ENCODE peak calls at places on chromosomes 13 and 19, in five cellular contexts. Y is skeletal muscle cell; V is upper lobe of right lung; T is H54; F is CD8-positive, alpha-beta memory T cell. I is an unnamed sample.
A peak's percentile ranks its signal among the peaks of the same experiment; 100 is the strongest.

GRCh38 chr19:16018801-16019551 is 57.3 kb upstream of the TPM4 start:
- DNase-seq in V (peak; percentile 53), T (no peak), F (no peak), Y (no peak), I (no peak)

GRCh38 chr13:54657588-54657987 is 1629.0 kb downstream of the OLFM4 start:
- DNase-seq in F (no peak), T (no peak), V (no peak), Y (no peak), I (no peak)

GRCh38 chr19:5136060-5136855 is 167.3 kb downstream of the KDM4B start:
- DNase-seq in V (no peak), F (no peak), T (no peak), Y (no peak), I (no peak)

GRCh38 chr13:25051065-25051464 is 44.9 kb upstream of the PABPC3 start:
- DNase-seq in F (no peak), T (no peak), V (no peak), Y (no peak), I (no peak)

GRCh38 chr13:79225487-79226232 is 180.4 kb downstream of the RBM26 start:
- DNase-seq in Y (no peak), V (no peak), T (no peak), F (no peak), I (no peak)

GRCh38 chr13:79349011-79349410 is 57.0 kb downstream of the RBM26 start:
- DNase-seq in T (no peak), F (no peak), V (no peak), Y (no peak), I (no peak)

GRCh38 chr19:6092329-6093286 is 17.7 kb downstream of the RFX2 start:
- DNase-seq in T (peak; percentile 76), F (no peak), V (peak; percentile 91), Y (no peak), I (no peak)

GRCh38 chr13:45298206-45298505 is 42.8 kb downstream of the TPT1 start:
- DNase-seq in V (no peak), Y (no peak), F (no peak), T (no peak), I (no peak)

GRCh38 chr19:41324921-41325639 is 15.1 kb downstream of the CCDC97 start:
- DNase-seq in V (peak; percentile 78), F (peak; percentile 47), Y (peak; percentile 79), T (peak; percentile 93), I (no peak)

GRCh38 chr13:111584101-111584500 is 263.7 kb downstream of the TEX29 start:
- DNase-seq in Y (no peak), V (no peak), F (no peak), T (peak; percentile 45), I (no peak)

GRCh38 chr13:31499274-31499673 is 240.1 kb upstream of the RXFP2 start:
- DNase-seq in V (no peak), F (no peak), T (no peak), Y (no peak), I (no peak)

GRCh38 chr13:82480415-82480814 is 1401.9 kb downstream of the SLITRK1 start:
- DNase-seq in Y (no peak), F (no peak), V (no peak), T (no peak), I (no peak)

GRCh38 chr19:8512115-8512967 is 1.6 kb downstream of the ZNF414 start:
- DNase-seq in F (no peak), V (peak; percentile 72), Y (no peak), T (peak; percentile 58), I (no peak)

GRCh38 chr19:14495678-14496028 is 274 bp downstream of the GIPC1 start:
- DNase-seq in V (no peak), Y (no peak), F (no peak), T (no peak), I (no peak)

GRCh38 chr19:47228937-47229673 is 1.9 kb downstream of the BBC3 start:
- DNase-seq in Y (no peak), T (no peak), V (peak; percentile 67), F (peak; percentile 37), I (no peak)

GRCh38 chr13:52454459-52454824 is 836 bp upstream of the CKAP2 start:
- DNase-seq in T (no peak), Y (no peak), F (no peak), V (no peak), I (no peak)

GRCh38 chr13:21164631-21165030 is 11.7 kb downstream of the SKA3 start:
- DNase-seq in F (no peak), Y (no peak), T (no peak), V (no peak), I (no peak)